ENCODE peak calls at places on chromosome 22, in four cellular contexts. Z is GM12878, Y is HL-60, P is HepG2. E is an unnamed sample.

GRCh38 chr22:35064664-35065063 is 1.3 kb upstream of the ISX start:
- DNase-seq in Z (peak), Y (no peak), P (peak), E (no peak)

GRCh38 chr22:35703861-35704584 is 13.6 kb upstream of the APOL5 start:
- DNase-seq in Z (no peak), Y (no peak), P (no peak), E (no peak)

GRCh38 chr22:44549701-44550100 is 51.7 kb upstream of the RTL6 start:
- DNase-seq in Z (no peak), Y (no peak), P (no peak), E (no peak)

GRCh38 chr22:27799334-27800249 is 2.0 kb downstream of the MN1 start:
- DNase-seq in Z (no peak), Y (no peak), P (no peak), E (no peak)

GRCh38 chr22:20159088-20159487 is 8.2 kb upstream of the CCDC188 start:
- DNase-seq in Z (no peak), Y (no peak), P (no peak), E (no peak)

GRCh38 chr22:37209140-37209845 is 3.0 kb downstream of the SSTR3 start:
- DNase-seq in Z (no peak), Y (no peak), P (no peak), E (no peak)

GRCh38 chr22:33352768-33353167 is 294.6 kb upstream of the SYN3 start:
- DNase-seq in Z (no peak), Y (no peak), P (no peak), E (no peak)

GRCh38 chr22:44369241-44369652 is 56.5 kb upstream of the SHISAL1 start:
- DNase-seq in Z (no peak), Y (no peak), P (no peak), E (peak)

GRCh38 chr22:31271026-31271425 is 21.3 kb downstream of the PIK3IP1 start:
- DNase-seq in Z (no peak), Y (no peak), P (no peak), E (no peak)

GRCh38 chr22:44493206-44493605 is 4.8 kb downstream of the RTL6 start:
- DNase-seq in Z (no peak), Y (no peak), P (no peak), E (no peak)

GRCh38 chr22:20015971-20016733 is 471 bp downstream of the ARVCF start:
- DNase-seq in Z (no peak), Y (no peak), P (peak), E (peak)

GRCh38 chr22:38223289-38223960 is 21.6 kb downstream of the MAFF start:
- DNase-seq in Z (no peak), Y (no peak), P (no peak), E (no peak)

GRCh38 chr22:32661296-32661695 is 140.2 kb upstream of the TIMP3 start:
- DNase-seq in Z (no peak), Y (no peak), P (no peak), E (no peak)

GRCh38 chr22:46262449-46263207 is 515 bp downstream of the PKDREJ start:
- DNase-seq in Z (no peak), Y (no peak), P (no peak), E (peak)

GRCh38 chr22:46040471-46041465 is 63.8 kb upstream of the WNT7B start:
- DNase-seq in Z (no peak), Y (no peak), P (no peak), E (no peak)

GRCh38 chr22:20571531-20572007 is 64.2 kb downstream of the MED15 start:
- DNase-seq in Z (no peak), Y (no peak), P (peak), E (no peak)

GRCh38 chr22:29071261-29072045 is 1.4 kb upstream of the KREMEN1 start:
- DNase-seq in Z (no peak), Y (no peak), P (peak), E (peak)

GRCh38 chr22:42434283-42434682 is 2.1 kb upstream of the NFAM1 start:
- DNase-seq in Z (no peak), Y (no peak), P (no peak), E (no peak)

GRCh38 chr22:40653361-40653760 is 16.8 kb upstream of the MRTFA start:
- DNase-seq in Z (no peak), Y (no peak), P (no peak), E (no peak)

GRCh38 chr22:27726726-27727449 is 74.7 kb downstream of the MN1 start:
- DNase-seq in Z (no peak), Y (no peak), P (peak), E (no peak)

DNA sequence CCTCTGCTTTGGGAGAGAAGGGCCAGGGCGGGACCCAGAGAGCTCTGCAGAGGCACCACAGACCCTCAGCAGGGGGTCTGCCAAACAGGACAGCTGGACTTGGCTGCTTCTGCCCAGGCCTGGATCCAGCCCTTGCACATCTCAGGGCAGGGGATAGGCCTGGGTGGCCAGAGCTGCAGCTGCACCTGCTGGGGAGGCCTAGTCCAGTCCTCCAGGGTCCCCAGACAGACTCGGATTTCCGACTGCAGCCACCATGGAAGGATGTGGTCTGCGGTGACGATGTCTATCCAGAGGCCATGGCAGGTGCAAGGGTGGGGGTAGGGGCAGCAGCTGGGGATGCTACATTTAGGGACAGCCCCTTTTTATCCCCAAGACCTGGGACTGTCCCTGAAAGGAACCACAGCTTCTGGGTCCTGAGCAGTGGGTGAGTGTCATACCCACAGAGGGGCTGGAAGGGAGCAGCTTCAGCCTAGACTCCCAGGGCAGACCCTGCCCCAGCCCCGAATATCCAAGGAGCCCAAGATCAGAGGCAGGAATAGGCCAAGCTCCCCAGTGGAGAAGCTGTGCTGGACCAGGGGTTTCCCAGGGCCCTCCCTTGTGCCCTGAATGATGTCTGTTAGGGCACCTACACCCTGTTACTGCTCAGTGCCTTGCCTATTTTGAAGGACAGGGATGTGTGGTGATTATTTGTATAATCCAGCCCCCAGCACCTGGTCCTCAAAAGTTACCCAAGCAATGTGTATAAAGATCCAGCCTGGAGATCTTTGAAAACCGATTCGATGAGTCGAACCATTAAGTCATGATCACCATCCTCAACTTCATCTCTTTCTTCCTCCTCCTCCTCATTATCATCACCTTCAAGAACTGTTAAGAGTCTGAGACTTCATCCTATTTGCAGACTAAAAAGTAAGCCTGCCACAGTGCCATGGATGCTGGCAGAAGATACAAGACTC is 2.5 kb upstream of the IGLL5 start:
- DNase-seq in Z (no peak), Y (no peak), P (no peak), E (no peak)
- TF ChIP-seq GABPA in Z (no peak), Y (no peak), P (no peak), E (no peak)

DNA sequence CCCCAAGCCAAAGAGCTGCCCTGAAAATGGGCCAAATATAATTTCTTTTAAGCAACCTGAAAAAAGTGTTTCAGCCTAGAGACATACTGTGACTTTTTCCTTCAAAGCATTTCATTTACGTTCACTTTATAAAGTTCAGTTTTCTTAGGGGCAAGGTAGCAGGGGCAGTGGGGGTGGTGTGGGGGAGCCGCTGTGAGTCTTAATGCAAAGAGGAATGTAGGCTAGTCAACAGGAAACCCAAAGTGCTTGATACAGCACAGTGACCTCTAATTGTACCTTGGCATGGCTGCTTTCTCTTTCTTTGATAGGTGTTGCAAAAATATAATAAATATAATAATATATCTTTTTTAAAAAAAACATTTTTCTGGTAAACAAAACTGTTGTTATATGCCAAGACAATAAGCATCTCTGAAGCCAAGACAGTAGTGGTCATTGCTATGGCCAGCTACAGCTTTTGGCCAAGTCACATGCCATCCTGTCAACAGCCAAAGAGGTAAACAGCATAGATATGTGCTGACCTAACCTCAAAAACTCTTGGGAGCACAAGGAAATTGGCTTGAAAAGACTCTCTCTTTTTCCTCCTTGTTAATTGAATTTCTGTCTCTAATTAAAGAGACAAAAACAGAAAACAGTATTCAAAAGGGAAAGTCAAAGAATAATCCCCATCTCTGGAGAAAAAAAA is 58.7 kb downstream of the LIF start:
- DNase-seq in Z (no peak), Y (no peak), P (no peak), E (no peak)
- TF ChIP-seq GABPA in Z (no peak), Y (no peak), P (no peak), E (no peak)

GRCh38 chr22:26581769-26582168 is 8.2 kb downstream of the TPST2 start:
- DNase-seq in Z (no peak), Y (no peak), P (no peak), E (no peak)

GRCh38 chr22:26581026-26581425 is 8.9 kb downstream of the TPST2 start:
- DNase-seq in Z (no peak), Y (no peak), P (no peak), E (no peak)

GRCh38 chr22:26577081-26577480 is 12.9 kb downstream of the TPST2 start:
- DNase-seq in Z (no peak), Y (no peak), P (no peak), E (no peak)

GRCh38 chr22:26580240-26580962 is 9.5 kb downstream of the TPST2 start:
- DNase-seq in Z (no peak), Y (no peak), P (no peak), E (no peak)

DNA sequence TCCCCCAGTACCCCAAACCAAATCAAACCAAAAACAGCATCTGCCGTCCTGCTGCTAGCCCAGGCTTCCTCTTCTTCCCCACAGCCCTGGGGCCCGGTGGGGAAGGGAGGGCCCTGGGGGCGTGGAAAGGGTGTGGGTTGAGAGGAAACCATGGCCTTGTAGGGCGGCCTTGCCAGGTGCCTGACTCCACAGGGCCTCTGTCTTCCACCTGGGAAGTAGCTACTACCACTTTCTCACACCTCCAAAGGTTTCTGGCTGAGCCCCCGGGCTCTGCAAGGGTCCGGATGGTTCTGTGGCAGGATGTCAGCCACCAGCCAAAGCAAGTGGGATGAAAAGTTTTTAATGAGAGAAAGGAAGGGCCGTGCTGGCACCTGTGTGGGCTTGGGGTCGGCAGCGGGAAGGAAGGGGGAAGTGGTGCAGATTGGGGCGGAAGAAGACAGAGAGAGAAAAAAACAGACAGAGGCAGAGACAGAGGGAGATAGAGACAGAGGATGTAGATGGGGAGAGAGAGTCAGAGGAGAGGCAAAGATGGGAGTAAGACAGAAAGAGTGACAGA is 10.5 kb downstream of the TPST2 start:
- DNase-seq in Z (peak), Y (no peak), P (no peak), E (no peak)
- TF ChIP-seq GABPA in Z (no peak), Y (no peak), P (no peak), E (no peak)

GRCh38 chr22:25598609-25599008 is 34.1 kb downstream of the GRK3 start:
- DNase-seq in Z (no peak), Y (no peak), P (no peak), E (no peak)

GRCh38 chr22:25602924-25603323 is 38.4 kb downstream of the GRK3 start:
- DNase-seq in Z (no peak), Y (no peak), P (no peak), E (no peak)
- TF ChIP-seq GABPA in Z (no peak), Y (no peak), P (no peak), E (no peak)

GRCh38 chr22:49324527-49325491 is 502.9 kb downstream of the BRD1 start:
- DNase-seq in Z (no peak), Y (no peak), P (no peak), E (no peak)
- TF ChIP-seq GABPA in Z (no peak), Y (no peak), P (no peak), E (no peak)

GRCh38 chr22:17264321-17265052 is 45.3 kb upstream of the ADA2 start:
- DNase-seq in Z (no peak), Y (no peak), P (no peak), E (no peak)
- TF ChIP-seq GABPA in Z (no peak), Y (no peak), P (no peak), E (no peak)

E was measured in H1.